ENCODE peak calls at places on chromosomes 12 and 14, in four cellular contexts. O is GM23248, S is neural progenitor cell, T is MM.1S. H is an unnamed sample. For H3F3A, the result is how much of the 10 kb centered on the place peaks cover.

GRCh38 chr14:55599250-55599879 is 19.4 kb downstream of the KTN1 start:
- DNase-seq in O (no peak), T (no peak), S (no peak), H (peak)

GRCh38 chr12:26128180-26128579 is 3.3 kb upstream of the BHLHE41 start:
- DNase-seq in S (no peak), O (peak), T (no peak), H (peak)

GRCh38 chr12:57765003-57765697 is 1.7 kb downstream of the CYP27B1 start:
- DNase-seq in O (peak), S (peak), T (peak), H (peak)

GRCh38 chr12:70398862-70399261 is 32.8 kb downstream of the KCNMB4 start:
- DNase-seq in O (no peak), S (no peak), T (no peak), H (no peak)

GRCh38 chr12:48946206-48946605 is 11.1 kb downstream of the ARF3 start:
- DNase-seq in S (no peak), O (no peak), T (no peak), H (no peak)

GRCh38 chr12:24742378-24742777 is 206.5 kb downstream of the BCAT1 start:
- DNase-seq in S (no peak), O (no peak), T (no peak), H (no peak)

GRCh38 chr12:51318846-51319570 is 5.0 kb downstream of the BIN2 start:
- DNase-seq in T (peak), S (no peak), O (no peak), H (peak)

GRCh38 chr14:73452341-73453191 is 5.8 kb downstream of the NUMB start:
- DNase-seq in S (no peak), T (no peak), O (peak), H (peak)

GRCh38 chr12:76244298-76244697 is 103.9 kb downstream of the BBS10 start:
- DNase-seq in S (no peak), T (no peak), O (no peak), H (no peak)

GRCh38 chr14:92945544-92945943 is 22.6 kb downstream of the CHGA start:
- DNase-seq in O (no peak), T (no peak), S (no peak), H (no peak)

GRCh38 chr12:9740109-9740750 is 7.3 kb upstream of the CLECL1 start:
- DNase-seq in O (no peak), S (no peak), T (no peak), H (no peak)

GRCh38 chr12:12010277-12011031 is 60.3 kb upstream of the BCL2L14 start:
- DNase-seq in S (no peak), T (peak), O (peak), H (peak)

GRCh38 chr14:88995437-88996198 is 171.2 kb downstream of the TTC8 start:
- DNase-seq in S (no peak), T (no peak), O (peak), H (peak)

GRCh38 chr14:61632401-61633195 is 62.7 kb upstream of the HIF1A start:
- DNase-seq in S (no peak), T (no peak), O (no peak), H (no peak)

GRCh38 chr12:1197264-1198018 is 206.4 kb downstream of the ERC1 start:
- DNase-seq in O (peak), S (no peak), T (no peak), H (peak)

GRCh38 chr12:56979628-56980027 is 22.2 kb upstream of the RDH16 start:
- DNase-seq in O (peak), S (no peak), T (peak), H (no peak)

GRCh38 chr12:124713436-124714082 is 146.1 kb upstream of the NCOR2 start:
- DNase-seq in O (peak), S (peak), T (peak), H (no peak)

GRCh38 chr12:128661216-128661550 is 162.6 kb downstream of the SLC15A4 start:
- DNase-seq in O (no peak), T (no peak), S (no peak), H (no peak)

GRCh38 chr12:110921262-110921661 is 883 bp upstream of the MYL2 start:
- DNase-seq in T (no peak), S (no peak), O (peak), H (peak)

GRCh38 chr14:29788093-29788492 is 139.6 kb downstream of the PRKD1 start:
- DNase-seq in O (no peak), T (peak), S (no peak), H (no peak)

GRCh38 chr12:42741771-42742510 is 152.4 kb upstream of the PRICKLE1 start:
- DNase-seq in T (no peak), S (no peak), O (peak), H (peak)

GRCh38 chr12:78473136-78473535 is 391.4 kb upstream of the SYT1 start:
- DNase-seq in T (no peak), S (no peak), O (peak), H (peak)

GRCh38 chr12:110224379-110225304 is 56.4 kb upstream of the ATP2A2 start:
- DNase-seq in O (peak), S (no peak), T (peak), H (peak)

GRCh38 chr12:116880817-116881324 is 370 bp downstream of the HRK start:
- DNase-seq in T (peak), O (peak), S (peak), H (peak)

GRCh38 chr12:76920182-76921014 is 41.6 kb upstream of the CSRP2 start:
- DNase-seq in O (no peak), S (no peak), T (no peak), H (no peak)

GRCh38 chr12:77060136-77060882 is 5.1 kb downstream of the E2F7 start:
- DNase-seq in O (no peak), S (no peak), T (peak), H (no peak)

GRCh38 chr12:109716512-109717389 is 3.1 kb downstream of the FAM222A start:
- DNase-seq in T (no peak), O (peak), S (no peak), H (no peak)

GRCh38 chr12:112973712-112974305 is 4.5 kb upstream of the OAS2 start:
- DNase-seq in T (no peak), O (no peak), S (no peak), H (no peak)

GRCh38 chr12:98262886-98263285 is 252.5 kb upstream of the TMPO start:
- DNase-seq in T (no peak), S (peak), O (no peak), H (no peak)

GRCh38 chr12:126492181-126492580 is 1426.9 kb downstream of the AACS start:
- DNase-seq in S (no peak), T (no peak), O (no peak), H (no peak)

GRCh38 chr12:126482238-126482889 is 1417.1 kb downstream of the AACS start:
- DNase-seq in S (no peak), O (no peak), T (no peak), H (no peak)

GRCh38 chr12:126488786-126489185 is 1423.6 kb downstream of the AACS start:
- DNase-seq in O (no peak), S (no peak), T (no peak), H (no peak)

GRCh38 chr12:126483145-126484068 is 1418.2 kb downstream of the AACS start:
- DNase-seq in O (peak), S (peak), T (no peak), H (peak)

GRCh38 chr12:126487581-126487980 is 1422.3 kb downstream of the AACS start:
- DNase-seq in O (no peak), S (no peak), T (no peak), H (no peak)
- H3K9ac ChIP-seq in O (no peak), S (no peak), T (no peak), H (no peak)

GRCh38 chr14:103139371-103140016 is 16.2 kb downstream of the TNFAIP2 start:
- DNase-seq in O (no peak), T (no peak), S (no peak), H (no peak)

GRCh38 chr14:103136388-103137271 is 13.4 kb downstream of the TNFAIP2 start:
- DNase-seq in S (peak), O (peak), T (no peak), H (peak)

GRCh38 chr14:103137721-103138482 is 14.6 kb downstream of the TNFAIP2 start:
- DNase-seq in T (no peak), S (no peak), O (no peak), H (no peak)

GRCh38 chr14:103140316-103141109 is 17.3 kb downstream of the TNFAIP2 start:
- DNase-seq in S (no peak), O (no peak), T (peak), H (no peak)

DNA sequence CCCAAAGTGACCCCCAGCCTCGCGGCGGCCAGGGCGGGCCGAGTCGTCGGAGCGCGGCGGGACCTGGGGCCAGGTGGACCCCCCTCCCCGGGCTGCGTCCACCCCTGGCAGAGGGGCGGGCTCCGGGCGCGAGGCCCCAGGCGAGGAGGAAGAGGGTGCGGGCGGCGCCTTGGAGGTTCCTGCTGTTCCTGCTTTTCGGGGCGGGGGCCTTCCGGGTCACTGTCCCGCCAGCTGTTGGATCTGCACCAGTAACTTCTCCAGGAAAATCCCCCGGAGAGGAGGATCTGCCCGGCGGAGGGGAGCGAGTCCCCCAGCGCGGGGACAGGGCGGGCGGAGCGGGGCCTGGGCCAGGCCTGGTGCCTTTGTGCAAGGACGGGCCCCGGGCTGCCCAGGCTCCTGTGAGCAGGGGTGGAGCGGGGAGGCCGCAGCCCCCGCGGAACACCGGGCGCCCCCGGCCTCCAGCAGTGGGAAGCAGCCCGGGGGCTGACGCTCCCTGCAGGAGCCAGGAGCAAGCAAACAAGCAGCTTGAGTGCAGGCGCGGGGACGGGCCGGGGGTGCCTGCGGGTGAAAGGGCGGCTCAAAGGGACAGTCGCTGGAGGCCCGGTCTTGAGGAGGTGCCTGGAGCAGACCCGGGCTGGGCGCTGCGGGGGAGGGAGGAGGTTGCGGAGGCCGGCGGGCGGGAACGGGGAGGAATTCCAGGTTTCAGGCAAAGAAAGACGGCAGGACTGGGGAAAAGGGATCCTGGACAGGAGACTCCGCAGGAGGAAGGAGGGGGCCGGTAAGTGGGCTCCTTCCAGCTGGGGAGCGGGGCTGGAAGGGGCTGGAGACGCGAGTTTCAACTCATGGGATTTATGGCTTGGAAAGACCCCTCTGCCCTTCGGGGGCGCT is 15.5 kb downstream of the TNFAIP2 start:
- DNase-seq in T (no peak), S (peak), O (no peak), H (no peak)
- TF ChIP-seq EZH2 in T (no peak), S (peak), O (no peak), H (no peak)

DNA sequence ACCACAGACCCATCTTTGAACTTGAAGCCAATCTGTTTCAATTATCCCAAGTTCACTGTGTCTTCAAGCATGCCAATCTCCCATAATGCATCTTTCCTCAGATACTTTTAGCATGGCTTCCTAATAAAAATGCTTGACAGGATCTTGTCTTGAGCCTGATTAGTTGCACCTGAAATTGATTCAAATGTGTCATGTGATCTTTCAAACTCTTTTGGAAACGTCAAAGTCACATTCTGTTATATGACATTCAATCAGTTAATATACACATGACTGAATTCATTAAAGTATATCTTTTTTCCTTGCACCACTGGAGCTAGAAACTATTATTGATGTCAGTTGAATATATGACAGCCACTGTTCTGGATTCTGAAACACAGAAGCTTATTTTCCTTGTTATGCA is 641.6 kb upstream of the TMEM132C start:
- DNase-seq in O (no peak), T (no peak), S (no peak), H (no peak)
- H3F3A ChIP-seq in O (under half), T (under half), S (under half), H (under half)

DNA sequence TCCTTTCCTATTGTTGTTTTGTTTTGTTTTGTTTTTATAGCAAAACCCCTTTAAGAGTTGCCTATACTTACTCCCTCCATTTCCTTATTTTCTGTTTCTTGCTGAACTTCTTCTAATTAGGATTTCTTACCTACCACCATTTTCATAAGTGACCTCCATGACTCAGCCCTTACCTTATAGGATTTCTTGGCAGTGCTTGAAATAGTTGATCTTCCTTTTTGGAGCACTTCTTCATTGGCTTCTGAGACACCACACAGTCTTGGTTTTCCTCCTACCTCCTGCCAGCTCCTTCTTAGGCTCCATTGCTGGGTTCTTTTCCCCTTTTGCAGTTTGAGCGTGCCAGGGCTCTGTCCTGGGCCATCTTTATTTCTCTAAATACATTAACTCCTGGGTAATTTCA is 23.4 kb upstream of the EID3 start:
- DNase-seq in S (no peak), T (no peak), O (peak), H (peak)
- H3K9ac ChIP-seq in S (no peak), T (no peak), O (peak), H (peak)

GRCh38 chr12:53571295-53571694 is 54.9 kb downstream of the ATF7 start:
- DNase-seq in O (no peak), T (peak), S (no peak), H (no peak)
- TF ChIP-seq EZH2 in O (no peak), T (no peak), S (no peak), H (no peak)

DNA sequence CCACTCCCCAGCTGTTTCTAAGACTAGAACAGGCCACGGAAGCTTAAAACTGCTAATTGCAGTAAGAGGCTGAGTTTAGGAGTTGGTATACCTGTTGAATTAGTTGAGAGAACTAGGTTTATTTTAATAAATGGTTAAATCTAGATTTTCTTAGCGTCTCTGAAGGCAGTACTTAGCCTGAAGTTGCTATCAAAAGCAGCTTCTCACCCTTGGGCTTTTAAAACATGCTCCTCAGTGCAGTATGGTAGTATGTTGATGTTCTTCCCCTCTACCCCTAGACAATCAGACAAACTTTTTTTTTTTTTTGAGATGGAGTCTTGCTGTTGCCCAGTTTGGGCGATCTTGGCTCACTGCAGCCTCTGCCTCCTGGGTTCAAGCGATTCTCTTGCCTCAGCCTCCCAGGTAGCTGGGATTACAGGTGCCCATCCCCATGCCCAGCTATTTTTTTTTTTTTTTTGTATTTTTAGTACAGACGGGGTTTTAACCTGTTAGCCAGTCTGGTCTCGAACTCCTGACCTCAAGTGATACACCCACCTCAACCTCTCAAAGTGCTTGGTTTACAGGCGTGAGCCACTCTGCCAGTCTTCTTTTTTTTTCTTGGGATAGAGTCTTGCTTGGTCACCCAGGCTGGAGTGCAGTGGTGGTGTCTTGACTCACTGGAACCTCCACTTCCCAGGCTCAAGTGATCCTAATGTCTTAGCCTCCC is 6.8 kb downstream of the SRSF5 start:
- DNase-seq in O (no peak), S (no peak), T (no peak), H (no peak)
- H3F3A ChIP-seq in O (half or more), S (half or more), T (under half), H (under half)